ENCODE peak calls at places on chromosomes 12 and 14, in four cellular contexts. T is cardiac fibroblast, V is PC-9, J is GM13977. M is an unnamed sample.

GRCh38 chr12:110637869-110638441 is 24.0 kb downstream of the TCTN1 start:
- DNase-seq in T (no peak), V (no peak), J (no peak), M (peak)

GRCh38 chr12:126708492-126708896 is 1558.5 kb upstream of the TMEM132C start:
- DNase-seq in T (peak), V (peak), J (no peak), M (no peak)

GRCh38 chr14:83133986-83134664 is 1600.5 kb upstream of the SEL1L start:
- DNase-seq in T (no peak), V (no peak), J (no peak), M (no peak)

GRCh38 chr14:50387543-50387942 is 9.1 kb downstream of the CDKL1 start:
- DNase-seq in T (no peak), V (no peak), J (no peak), M (no peak)

GRCh38 chr14:22319526-22320352 is 269.3 kb downstream of the DAD1 start:
- DNase-seq in T (peak), V (peak), J (peak), M (peak)

GRCh38 chr12:53808023-53808705 is 56.4 kb upstream of the CISTR start:
- DNase-seq in T (no peak), V (no peak), J (no peak), M (no peak)

GRCh38 chr14:20440882-20441281 is 4.9 kb upstream of the KLHL33 start:
- DNase-seq in T (no peak), V (no peak), J (peak), M (no peak)

GRCh38 chr12:80707830-80708534 is 548 bp downstream of the MYF6 start:
- DNase-seq in T (no peak), V (no peak), J (no peak), M (no peak)

GRCh38 chr14:41607119-41607785 is 576 bp downstream of the LRFN5 start:
- DNase-seq in T (peak), V (no peak), J (no peak), M (no peak)

GRCh38 chr12:116879509-116880212 is 1.6 kb downstream of the HRK start:
- DNase-seq in T (peak), V (no peak), J (peak), M (no peak)

GRCh38 chr14:55964081-55964480 is 154.1 kb upstream of the PELI2 start:
- DNase-seq in T (no peak), V (no peak), J (no peak), M (no peak)

GRCh38 chr12:122721057-122721545 is 4.5 kb upstream of the HCAR3 start:
- DNase-seq in T (peak), V (peak), J (peak), M (no peak)

GRCh38 chr12:4763549-4763948 is 43.3 kb downstream of the GALNT8 start:
- DNase-seq in T (no peak), V (no peak), J (no peak), M (no peak)

GRCh38 chr14:75770635-75771034 is 109.6 kb downstream of the TTLL5 start:
- DNase-seq in T (no peak), V (no peak), J (no peak), M (no peak)

GRCh38 chr14:95480887-95481226 is 35.6 kb downstream of the SYNE3 start:
- DNase-seq in T (no peak), V (no peak), J (no peak), M (no peak)

GRCh38 chr14:21098134-21098891 is at the start of gene ZNF219:
- DNase-seq in T (peak), V (peak), J (peak), M (peak)

GRCh38 chr14:19974844-19975243 is 547 bp upstream of the OR4K15 start:
- DNase-seq in T (no peak), V (no peak), J (no peak), M (no peak)

GRCh38 chr12:87661770-87662402 is 367.3 kb downstream of the C12orf50 start:
- DNase-seq in T (no peak), V (peak), J (no peak), M (no peak)

GRCh38 chr12:93234641-93235040 is 143.1 kb upstream of the NUDT4 start:
- DNase-seq in T (no peak), V (no peak), J (no peak), M (no peak)

GRCh38 chr14:88422919-88423318 is 37.5 kb downstream of the SPATA7 start:
- DNase-seq in T (peak), V (no peak), J (no peak), M (peak)

GRCh38 chr12:71477609-71478008 is 38.0 kb downstream of the LGR5 start:
- DNase-seq in T (no peak), V (no peak), J (no peak), M (no peak)

GRCh38 chr12:53652366-53652765 is 23.5 kb downstream of the ATP5MC2 start:
- DNase-seq in T (peak), V (no peak), J (no peak), M (no peak)

DNA sequence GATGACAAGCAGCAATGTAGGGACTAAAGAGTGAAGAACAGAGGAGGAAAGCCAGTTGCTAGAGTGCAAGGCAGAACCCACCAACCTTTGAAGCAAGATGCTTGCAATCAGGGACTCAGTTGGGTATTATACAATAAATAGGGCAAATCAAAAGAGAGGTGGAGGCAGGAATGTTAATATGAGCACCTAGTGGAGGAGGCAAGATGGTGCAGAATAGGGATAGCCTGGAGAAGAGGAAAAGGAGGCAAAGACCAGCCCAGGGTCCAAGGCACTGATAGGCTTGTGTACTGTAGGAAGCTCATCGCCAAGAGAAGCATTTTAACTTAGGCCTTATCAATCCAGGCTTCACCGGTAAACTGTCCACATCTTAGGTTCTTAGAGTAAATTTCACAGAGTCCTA is 137.2 kb downstream of the ARMH4 start:
- DNase-seq in T (no peak), V (no peak), J (no peak), M (no peak)
- TF ChIP-seq CTCF in T (no peak), V (no peak), J (no peak), M (no peak)

DNA sequence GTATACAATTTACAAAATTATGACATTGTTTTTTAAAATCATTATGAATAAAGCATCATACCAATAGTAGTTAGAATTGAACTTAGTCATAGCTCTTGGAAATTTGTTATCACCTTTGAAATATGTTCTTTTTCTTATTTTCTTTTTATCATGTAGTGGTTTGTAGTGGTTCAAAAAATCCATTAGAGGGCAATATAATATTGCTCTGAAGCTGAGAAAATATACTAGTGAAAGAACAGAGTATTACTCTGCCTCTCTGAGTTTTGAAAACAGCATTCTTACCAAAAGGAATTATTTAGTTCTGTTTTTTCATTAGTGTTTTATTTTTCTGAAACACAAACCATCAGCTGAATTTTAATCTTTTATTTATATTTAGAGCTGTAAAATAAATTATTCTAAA is 76.2 kb downstream of the PDZRN4 start:
- DNase-seq in T (peak), V (no peak), J (peak), M (no peak)
- TF ChIP-seq CTCF in T (no peak), V (peak), J (peak), M (peak)

GRCh38 chr12:22231078-22231477 is 103.4 kb downstream of the ST8SIA1 start:
- DNase-seq in T (no peak), V (no peak), J (no peak), M (no peak)

GRCh38 chr12:22230280-22230794 is 104.2 kb downstream of the ST8SIA1 start:
- DNase-seq in T (peak), V (no peak), J (no peak), M (no peak)

GRCh38 chr12:22229652-22230279 is 104.7 kb downstream of the ST8SIA1 start:
- DNase-seq in T (no peak), V (no peak), J (no peak), M (no peak)

GRCh38 chr12:22234561-22234960 is 99.9 kb downstream of the ST8SIA1 start:
- DNase-seq in T (peak), V (no peak), J (no peak), M (no peak)

GRCh38 chr12:22231836-22232235 is 102.7 kb downstream of the ST8SIA1 start:
- DNase-seq in T (no peak), V (no peak), J (no peak), M (no peak)
- TF ChIP-seq CTCF in T (peak), V (no peak), J (no peak), M (no peak)

GRCh38 chr12:98439471-98440164 is 75.8 kb upstream of the TMPO start:
- DNase-seq in T (peak), V (no peak), J (no peak), M (no peak)

GRCh38 chr12:98446060-98446459 is 69.3 kb upstream of the TMPO start:
- DNase-seq in T (no peak), V (no peak), J (no peak), M (no peak)

GRCh38 chr12:98438826-98439225 is 76.6 kb upstream of the TMPO start:
- DNase-seq in T (no peak), V (no peak), J (no peak), M (no peak)

DNA sequence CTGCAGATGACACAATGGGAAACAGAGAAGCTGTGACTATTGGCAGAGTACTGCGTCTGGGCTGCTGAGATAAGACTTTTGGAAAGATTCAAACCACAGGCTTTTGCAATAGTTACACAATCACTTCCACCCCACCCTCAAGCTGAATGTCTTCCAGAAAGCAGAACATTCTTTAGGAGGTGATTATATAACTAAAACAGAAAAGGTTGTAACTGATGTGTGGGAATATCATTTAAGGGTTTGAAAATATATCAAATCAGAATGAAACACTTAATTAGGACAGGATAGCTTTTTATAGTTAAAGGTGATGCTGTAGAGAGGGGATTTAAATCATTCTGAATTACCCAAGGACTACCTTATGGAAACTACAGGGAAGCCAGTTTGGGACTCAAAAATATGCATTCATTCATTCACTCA is 75.2 kb upstream of the TMPO start:
- DNase-seq in T (peak), V (peak), J (no peak), M (peak)
- TF ChIP-seq CTCF in T (no peak), V (no peak), J (no peak), M (no peak)

DNA sequence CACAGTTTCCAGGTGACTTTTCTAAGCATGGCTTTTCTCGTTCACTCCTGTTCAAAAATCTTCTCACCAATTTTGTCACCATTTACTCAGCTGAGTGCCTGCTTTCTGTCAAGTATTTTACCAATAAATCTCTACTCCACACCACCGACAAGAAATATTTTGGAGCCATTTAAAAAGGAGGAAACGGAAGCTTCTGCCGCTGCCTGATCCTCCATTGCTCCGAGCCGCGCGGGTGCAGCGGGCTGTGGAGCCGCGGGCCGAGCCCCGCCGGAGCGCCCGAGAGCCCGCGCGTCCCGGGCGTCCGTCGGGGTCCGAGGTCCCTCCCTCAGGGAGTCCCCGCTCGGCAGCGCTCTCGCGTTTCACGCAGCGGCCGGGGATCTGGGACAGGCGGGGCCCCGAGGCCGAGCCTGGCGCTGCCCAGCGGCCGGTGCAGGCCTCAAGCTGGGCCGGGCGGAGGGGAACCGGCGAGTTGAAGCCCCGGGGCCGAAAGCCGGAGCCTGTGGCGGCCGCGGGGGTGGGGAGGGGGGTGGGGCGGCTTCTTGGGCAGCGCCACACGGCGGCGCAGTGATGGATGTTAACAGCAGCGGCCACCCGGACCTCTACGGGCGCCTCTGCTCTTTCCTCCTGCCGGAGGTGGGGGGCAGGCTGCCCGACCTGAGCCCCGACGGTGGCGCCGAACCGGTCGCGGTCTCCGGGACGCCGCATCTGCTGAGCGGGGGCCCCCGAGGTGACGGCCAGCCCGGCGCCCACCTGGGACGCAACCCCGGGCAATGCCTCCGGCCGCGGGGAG is 1.1 kb upstream of the HEBP1 start:
- DNase-seq in T (peak), V (peak), J (peak), M (no peak)
- TF ChIP-seq CTCF in T (peak), V (peak), J (no peak), M (peak)

GRCh38 chr12:49553512-49554088 is 14.3 kb downstream of the MCRS1 start:
- DNase-seq in T (peak), V (no peak), J (peak), M (peak)
- TF ChIP-seq CTCF in T (peak), V (peak), J (peak), M (peak)

DNA sequence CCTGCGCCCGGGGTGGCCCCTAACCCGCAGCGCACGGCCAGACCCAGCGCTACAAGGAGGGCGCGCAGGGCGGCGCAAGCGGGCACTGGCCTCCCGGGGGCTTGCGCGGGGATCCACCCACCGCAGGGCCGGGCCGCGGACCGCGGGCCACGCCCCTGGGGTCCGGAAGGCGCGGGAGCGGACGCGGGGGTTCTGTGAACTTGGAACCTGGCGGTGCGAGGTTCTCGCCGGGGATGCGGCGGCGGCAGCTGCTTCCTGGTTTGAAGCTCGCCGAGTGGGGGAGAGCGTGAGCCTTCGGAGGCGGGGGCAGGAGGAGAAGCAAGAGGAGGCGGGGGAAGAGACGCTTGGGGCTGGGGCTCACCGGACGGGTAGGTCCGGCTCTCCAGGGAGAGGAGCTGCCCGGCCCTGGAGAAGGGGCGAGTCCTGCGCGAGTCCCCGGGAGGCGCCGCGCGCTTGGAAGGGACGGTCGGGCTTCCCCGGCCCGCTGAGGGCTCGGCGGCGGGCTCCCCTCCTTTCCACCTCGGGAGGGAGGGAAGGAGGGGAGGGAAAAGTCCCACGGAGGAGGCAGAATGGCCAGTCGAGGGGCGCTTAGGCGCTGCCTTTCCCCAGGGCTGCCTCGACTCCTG is at the start of gene PRKCH:
- DNase-seq in T (peak), V (peak), J (peak), M (no peak)
- TF ChIP-seq CTCF in T (peak), V (peak), J (peak), M (no peak)

GRCh38 chr14:53384536-53384935 is 231.4 kb upstream of the DDHD1 start:
- DNase-seq in T (no peak), V (no peak), J (no peak), M (no peak)

GRCh38 chr14:53390008-53390407 is 236.9 kb upstream of the DDHD1 start:
- DNase-seq in T (no peak), V (no peak), J (no peak), M (no peak)

GRCh38 chr14:53384073-53384472 is 230.9 kb upstream of the DDHD1 start:
- DNase-seq in T (no peak), V (no peak), J (no peak), M (no peak)

GRCh38 chr14:53389207-53389606 is 236.1 kb upstream of the DDHD1 start:
- DNase-seq in T (peak), V (no peak), J (no peak), M (peak)

GRCh38 chr14:53386359-53386758 is 233.2 kb upstream of the DDHD1 start:
- DNase-seq in T (no peak), V (no peak), J (no peak), M (no peak)
- TF ChIP-seq CTCF in T (no peak), V (no peak), J (no peak), M (no peak)

M was measured in HFFc6.